ENCODE peak calls at places on chromosomes 13 and 19, in nine cellular contexts. A is choroid plexus epithelial cell, F is BE2C, M is fibroblast of the conjunctiva, H is fibroblast of pulmonary artery, Z is EH, Y is SHP77 treated with DMSO at 0.1 percent for 48 hours, O is psoas muscle, K is HT1080. L is an unnamed sample.

GRCh38 chr13:20363162-20363561 is 131.0 kb upstream of the GJB6 start:
- DNase-seq in A (no peak), F (no peak), M (no peak), H (no peak), Z (no peak), Y (no peak), O (no peak), K (no peak), L (no peak)

GRCh38 chr13:102484329-102484728 is 82.5 kb upstream of the FGF14 start:
- DNase-seq in A (peak), F (peak), M (peak), H (no peak), Z (peak), Y (no peak), O (no peak), K (peak), L (peak)

GRCh38 chr13:110283661-110284516 is 23.1 kb downstream of the COL4A1 start:
- DNase-seq in A (no peak), F (no peak), M (no peak), H (no peak), Z (peak), Y (no peak), O (no peak), K (no peak), L (peak)

GRCh38 chr19:52786078-52786463 is 520 bp downstream of the ZNF600 start:
- DNase-seq in A (no peak), F (no peak), M (no peak), H (no peak), Z (no peak), Y (no peak), O (no peak), K (no peak), L (peak)

GRCh38 chr13:58619396-58620113 is 988.0 kb downstream of the PCDH17 start:
- DNase-seq in A (no peak), F (peak), M (no peak), H (no peak), Z (no peak), Y (no peak), O (no peak), K (peak), L (no peak)

GRCh38 chr13:52968074-52968700 is 60.4 kb upstream of the OLFM4 start:
- DNase-seq in A (peak), F (peak), M (peak), H (peak), Z (peak), Y (peak), O (peak), K (peak), L (peak)

GRCh38 chr19:55118401-55118991 is 1.1 kb upstream of the PPP1R12C start:
- DNase-seq in A (peak), F (no peak), M (no peak), H (peak), Z (no peak), Y (peak), O (peak), K (no peak), L (peak)

GRCh38 chr19:4278926-4279529 is at the start of gene SHD:
- DNase-seq in A (no peak), F (peak), M (no peak), H (no peak), Z (no peak), Y (no peak), O (no peak), K (no peak), L (no peak)

GRCh38 chr13:110576736-110577476 is 15.4 kb upstream of the RAB20 start:
- DNase-seq in A (no peak), F (no peak), M (no peak), H (no peak), Z (no peak), Y (no peak), O (no peak), K (peak), L (no peak)

GRCh38 chr19:55605637-55606470 is at the start of gene ZNF865:
- DNase-seq in A (peak), F (peak), M (peak), H (peak), Z (peak), Y (peak), O (peak), K (peak), L (peak)

GRCh38 chr13:75904012-75904411 is 267.9 kb downstream of the LMO7 start:
- DNase-seq in A (no peak), F (no peak), M (no peak), H (no peak), Z (no peak), Y (no peak), O (no peak), K (no peak), L (no peak)

GRCh38 chr19:3175761-3176714 is 2.5 kb upstream of the S1PR4 start:
- DNase-seq in A (peak), F (no peak), M (peak), H (peak), Z (peak), Y (no peak), O (no peak), K (peak), L (peak)

GRCh38 chr19:30029721-30030510 is 87.9 kb downstream of the URI1 start:
- DNase-seq in A (peak), F (no peak), M (peak), H (peak), Z (peak), Y (no peak), O (no peak), K (peak), L (no peak)

GRCh38 chr13:28707629-28708427 is 10.9 kb downstream of the SLC46A3 start:
- DNase-seq in A (peak), F (no peak), M (peak), H (peak), Z (peak), Y (no peak), O (no peak), K (peak), L (peak)

GRCh38 chr19:40726279-40726678 is 9.4 kb downstream of the ITPKC start:
- DNase-seq in A (no peak), F (no peak), M (no peak), H (no peak), Z (no peak), Y (no peak), O (no peak), K (no peak), L (no peak)

GRCh38 chr13:113657851-113658741 is at the start of gene ATP4B:
- DNase-seq in A (no peak), F (peak), M (no peak), H (no peak), Z (no peak), Y (no peak), O (peak), K (no peak), L (no peak)

GRCh38 chr13:52449323-52450011 is 967 bp downstream of the VPS36 start:
- DNase-seq in A (no peak), F (no peak), M (no peak), H (no peak), Z (no peak), Y (no peak), O (no peak), K (no peak), L (no peak)

GRCh38 chr13:27997904-27998522 is 9.5 kb upstream of the URAD start:
- DNase-seq in A (peak), F (peak), M (peak), H (peak), Z (peak), Y (peak), O (no peak), K (peak), L (peak)

GRCh38 chr19:10417598-10418280 is 2.6 kb upstream of the PDE4A start:
- DNase-seq in A (peak), F (peak), M (no peak), H (no peak), Z (peak), Y (no peak), O (no peak), K (peak), L (no peak)

GRCh38 chr19:36225219-36225892 is 10.4 kb downstream of the ZNF146 start:
- DNase-seq in A (peak), F (no peak), M (no peak), H (peak), Z (peak), Y (no peak), O (no peak), K (peak), L (peak)

GRCh38 chr19:2186071-2186846 is 22.5 kb downstream of the DOT1L start:
- DNase-seq in A (peak), F (no peak), M (peak), H (peak), Z (peak), Y (no peak), O (peak), K (no peak), L (peak)

GRCh38 chr13:94419304-94419943 is 60.1 kb downstream of the DCT start:
- DNase-seq in A (peak), F (no peak), M (peak), H (peak), Z (peak), Y (no peak), O (no peak), K (peak), L (peak)

GRCh38 chr19:3575260-3575741 is 2.6 kb downstream of the HMG20B start:
- DNase-seq in A (peak), F (no peak), M (no peak), H (peak), Z (peak), Y (peak), O (no peak), K (peak), L (no peak)

GRCh38 chr13:82698383-82698782 is 1183.9 kb downstream of the SLITRK1 start:
- DNase-seq in A (no peak), F (no peak), M (no peak), H (no peak), Z (no peak), Y (no peak), O (no peak), K (no peak), L (peak)

GRCh38 chr19:6424190-6424938 is at the start of gene KHSRP:
- DNase-seq in A (no peak), F (peak), M (no peak), H (no peak), Z (peak), Y (no peak), O (peak), K (no peak), L (peak)

GRCh38 chr13:67134322-67135129 is 95.6 kb downstream of the PCDH9 start:
- DNase-seq in A (peak), F (no peak), M (no peak), H (peak), Z (no peak), Y (peak), O (no peak), K (peak), L (no peak)

GRCh38 chr19:48571378-48572162 is 19.6 kb downstream of the SULT2B1 start:
- DNase-seq in A (no peak), F (no peak), M (no peak), H (no peak), Z (no peak), Y (no peak), O (no peak), K (no peak), L (no peak)

GRCh38 chr13:23020246-23020843 is 160.4 kb upstream of the SGCG start:
- DNase-seq in A (peak), F (peak), M (peak), H (peak), Z (peak), Y (peak), O (no peak), K (peak), L (peak)

GRCh38 chr19:13573268-13573667 is 67.0 kb upstream of the CACNA1A start:
- DNase-seq in A (no peak), F (no peak), M (no peak), H (no peak), Z (no peak), Y (no peak), O (no peak), K (no peak), L (no peak)

GRCh38 chr19:15180451-15181390 is 20.1 kb downstream of the NOTCH3 start:
- DNase-seq in A (no peak), F (peak), M (no peak), H (no peak), Z (no peak), Y (no peak), O (peak), K (no peak), L (peak)

GRCh38 chr19:45599286-45599685 is 2.7 kb downstream of the GPR4 start:
- DNase-seq in A (no peak), F (peak), M (no peak), H (no peak), Z (no peak), Y (no peak), O (no peak), K (no peak), L (no peak)

GRCh38 chr13:60463787-60464186 is 66.8 kb downstream of the TDRD3 start:
- DNase-seq in A (no peak), F (no peak), M (no peak), H (no peak), Z (peak), Y (no peak), O (no peak), K (peak), L (no peak)

GRCh38 chr13:97944396-97945029 is 9.0 kb upstream of the IPO5 start:
- DNase-seq in A (peak), F (no peak), M (no peak), H (peak), Z (peak), Y (no peak), O (no peak), K (peak), L (peak)